ENCODE peak calls at places on chromosomes 1 and 21, in seven cellular contexts. One of them, this sample, is unnamed.

GRCh38 chr21:32331444-32332305 is 33.0 kb downstream of the MRAP start:
- DNase-seq in cardiac muscle cell: no peak
- DNase-seq in T-helper 9 cell: no peak
- DNase-seq in H54: no peak
- DNase-seq in COLO829: no peak
- DNase-seq in COR-L47: no peak
- DNase-seq in NCI-H2029: no peak
- DNase-seq in this sample: no peak

GRCh38 chr1:241518447-241519307 is 878 bp downstream of the FH start:
- DNase-seq in NCI-H2029: no peak
- DNase-seq in H54: no peak
- DNase-seq in T-helper 9 cell: no peak
- DNase-seq in COLO829: no peak
- DNase-seq in COR-L47: no peak
- DNase-seq in cardiac muscle cell: peak; percentile 28
- DNase-seq in this sample: peak; percentile 61

GRCh38 chr21:43365611-43366426 is 61.1 kb downstream of the SIK1 start:
- DNase-seq in COR-L47: no peak
- DNase-seq in H54: no peak
- DNase-seq in cardiac muscle cell: peak; percentile 38
- DNase-seq in NCI-H2029: no peak
- DNase-seq in COLO829: no peak
- DNase-seq in T-helper 9 cell: no peak
- DNase-seq in this sample: no peak

GRCh38 chr1:29235955-29236742 is at the start of gene PTPRU:
- DNase-seq in cardiac muscle cell: peak; percentile 80
- DNase-seq in T-helper 9 cell: peak; percentile 80
- DNase-seq in COLO829: peak; percentile 56
- DNase-seq in COR-L47: peak; percentile 69
- DNase-seq in NCI-H2029: peak; percentile 67
- DNase-seq in H54: peak; percentile 78
- DNase-seq in this sample: peak; percentile 81

GRCh38 chr1:232767381-232768074 is 37.7 kb upstream of the MAP10 start:
- DNase-seq in H54: peak; percentile 59
- DNase-seq in COLO829: peak; percentile 20
- DNase-seq in NCI-H2029: peak; percentile 8
- DNase-seq in cardiac muscle cell: peak; percentile 75
- DNase-seq in COR-L47: no peak
- DNase-seq in T-helper 9 cell: no peak
- DNase-seq in this sample: peak; percentile 55

GRCh38 chr1:29831500-29832117 is 595.3 kb downstream of the PTPRU start:
- DNase-seq in H54: no peak
- DNase-seq in T-helper 9 cell: no peak
- DNase-seq in COLO829: no peak
- DNase-seq in NCI-H2029: no peak
- DNase-seq in cardiac muscle cell: no peak
- DNase-seq in COR-L47: no peak
- DNase-seq in this sample: no peak

GRCh38 chr1:85607913-85608250 is 27.3 kb downstream of the CCN1 start:
- DNase-seq in T-helper 9 cell: no peak
- DNase-seq in NCI-H2029: no peak
- DNase-seq in COLO829: no peak
- DNase-seq in cardiac muscle cell: no peak
- DNase-seq in COR-L47: no peak
- DNase-seq in H54: no peak
- DNase-seq in this sample: no peak

GRCh38 chr1:24155011-24155782 is 12.3 kb upstream of the IL22RA1 start:
- DNase-seq in H54: no peak
- DNase-seq in cardiac muscle cell: no peak
- DNase-seq in T-helper 9 cell: no peak
- DNase-seq in COLO829: no peak
- DNase-seq in NCI-H2029: peak; percentile 71
- DNase-seq in COR-L47: peak; percentile 68
- DNase-seq in this sample: no peak

GRCh38 chr1:58620926-58621325 is 43.9 kb upstream of the TACSTD2 start:
- DNase-seq in H54: no peak
- DNase-seq in T-helper 9 cell: no peak
- DNase-seq in COR-L47: no peak
- DNase-seq in NCI-H2029: no peak
- DNase-seq in COLO829: no peak
- DNase-seq in cardiac muscle cell: no peak
- DNase-seq in this sample: no peak

GRCh38 chr1:27009601-27010197 is 3.0 kb downstream of the TENT5B start:
- DNase-seq in T-helper 9 cell: no peak
- DNase-seq in COLO829: no peak
- DNase-seq in cardiac muscle cell: no peak
- DNase-seq in COR-L47: peak; percentile 57
- DNase-seq in NCI-H2029: no peak
- DNase-seq in H54: no peak
- DNase-seq in this sample: peak; percentile 32

GRCh38 chr21:45994086-45994661 is 12.6 kb downstream of the COL6A1 start:
- DNase-seq in T-helper 9 cell: no peak
- DNase-seq in NCI-H2029: no peak
- DNase-seq in cardiac muscle cell: no peak
- DNase-seq in H54: no peak
- DNase-seq in COLO829: no peak
- DNase-seq in COR-L47: no peak
- DNase-seq in this sample: no peak

GRCh38 chr1:14516974-14517812 is 81.3 kb upstream of the KAZN start:
- DNase-seq in COLO829: no peak
- DNase-seq in COR-L47: no peak
- DNase-seq in NCI-H2029: no peak
- DNase-seq in H54: peak; percentile 15
- DNase-seq in cardiac muscle cell: peak; percentile 89
- DNase-seq in T-helper 9 cell: no peak
- DNase-seq in this sample: no peak

GRCh38 chr1:214076341-214077035 is 88.7 kb downstream of the PROX1 start:
- DNase-seq in COR-L47: no peak
- DNase-seq in T-helper 9 cell: no peak
- DNase-seq in H54: no peak
- DNase-seq in COLO829: no peak
- DNase-seq in cardiac muscle cell: no peak
- DNase-seq in NCI-H2029: peak; percentile 40
- DNase-seq in this sample: no peak

GRCh38 chr1:55670331-55671082 is 455.3 kb upstream of the USP24 start:
- DNase-seq in COLO829: no peak
- DNase-seq in T-helper 9 cell: no peak
- DNase-seq in COR-L47: no peak
- DNase-seq in NCI-H2029: no peak
- DNase-seq in cardiac muscle cell: peak; percentile 26
- DNase-seq in H54: no peak
- DNase-seq in this sample: no peak

GRCh38 chr1:117037802-117038201 is 22.3 kb upstream of the TTF2 start:
- DNase-seq in COLO829: no peak
- DNase-seq in cardiac muscle cell: no peak
- DNase-seq in H54: no peak
- DNase-seq in COR-L47: no peak
- DNase-seq in T-helper 9 cell: no peak
- DNase-seq in NCI-H2029: no peak
- DNase-seq in this sample: no peak

GRCh38 chr1:33004628-33005027 is 32.1 kb downstream of the AK2 start:
- DNase-seq in T-helper 9 cell: no peak
- DNase-seq in COLO829: peak; percentile 69
- DNase-seq in cardiac muscle cell: no peak
- DNase-seq in NCI-H2029: no peak
- DNase-seq in COR-L47: no peak
- DNase-seq in H54: no peak
- DNase-seq in this sample: no peak

GRCh38 chr1:41427022-41427942 is 57.2 kb downstream of the EDN2 start:
- DNase-seq in COLO829: no peak
- DNase-seq in COR-L47: no peak
- DNase-seq in NCI-H2029: no peak
- DNase-seq in T-helper 9 cell: no peak
- DNase-seq in H54: no peak
- DNase-seq in cardiac muscle cell: no peak
- DNase-seq in this sample: no peak

GRCh38 chr1:17858027-17858426 is 102.9 kb downstream of the ACTL8 start:
- DNase-seq in COR-L47: no peak
- DNase-seq in COLO829: no peak
- DNase-seq in T-helper 9 cell: no peak
- DNase-seq in NCI-H2029: no peak
- DNase-seq in cardiac muscle cell: peak; percentile 64
- DNase-seq in H54: no peak
- DNase-seq in this sample: no peak

GRCh38 chr1:247386695-247387094 is 29.3 kb upstream of the NLRP3 start:
- DNase-seq in T-helper 9 cell: no peak
- DNase-seq in H54: peak; percentile 33
- DNase-seq in COR-L47: no peak
- DNase-seq in COLO829: no peak
- DNase-seq in cardiac muscle cell: peak; percentile 43
- DNase-seq in NCI-H2029: no peak
- DNase-seq in this sample: peak; percentile 42